ENCODE peak calls at places on chromosome 19, in eight cellular contexts. One of them, this sample, is unnamed.

GRCh38 chr19:13314761-13315160 is 164.6 kb downstream of the IER2 start:
- DNase-seq in HL-60: no peak
- DNase-seq in HTR-8/SVneo: no peak
- DNase-seq in GM18507: no peak
- DNase-seq in brain microvascular endothelial cell: no peak
- DNase-seq in HuH-7.5: no peak
- DNase-seq in T-helper 22 cell: no peak
- DNase-seq in 8988T: no peak
- DNase-seq in this sample: no peak

GRCh38 chr19:7732045-7732444 is at the start of gene CLEC4G:
- DNase-seq in HL-60: no peak
- DNase-seq in HTR-8/SVneo: no peak
- DNase-seq in GM18507: no peak
- DNase-seq in brain microvascular endothelial cell: no peak
- DNase-seq in HuH-7.5: no peak
- DNase-seq in T-helper 22 cell: no peak
- DNase-seq in 8988T: no peak
- DNase-seq in this sample: no peak

GRCh38 chr19:18193388-18194207 is 580 bp downstream of the MPV17L2 start:
- DNase-seq in HL-60: no peak
- DNase-seq in HTR-8/SVneo: no peak
- DNase-seq in GM18507: no peak
- DNase-seq in brain microvascular endothelial cell: no peak
- DNase-seq in HuH-7.5: no peak
- DNase-seq in T-helper 22 cell: no peak
- DNase-seq in 8988T: no peak
- DNase-seq in this sample: no peak

GRCh38 chr19:56720281-56720680 is 48.7 kb upstream of the ZNF835 start:
- DNase-seq in HL-60: no peak
- DNase-seq in HTR-8/SVneo: no peak
- DNase-seq in GM18507: no peak
- DNase-seq in brain microvascular endothelial cell: no peak
- DNase-seq in HuH-7.5: no peak
- DNase-seq in T-helper 22 cell: no peak
- DNase-seq in 8988T: no peak
- DNase-seq in this sample: no peak

GRCh38 chr19:535017-535835 is 3.7 kb downstream of the CDC34 start:
- DNase-seq in HL-60: no peak
- DNase-seq in HTR-8/SVneo: no peak
- DNase-seq in GM18507: no peak
- DNase-seq in brain microvascular endothelial cell: no peak
- DNase-seq in HuH-7.5: peak; percentile 62
- DNase-seq in T-helper 22 cell: no peak
- DNase-seq in 8988T: no peak
- DNase-seq in this sample: peak; percentile 66

GRCh38 chr19:41172297-41173164 is 20.5 kb upstream of the CYP2S1 start:
- DNase-seq in HL-60: no peak
- DNase-seq in HTR-8/SVneo: no peak
- DNase-seq in GM18507: no peak
- DNase-seq in brain microvascular endothelial cell: no peak
- DNase-seq in HuH-7.5: no peak
- DNase-seq in T-helper 22 cell: no peak
- DNase-seq in 8988T: no peak
- DNase-seq in this sample: peak; percentile 62

GRCh38 chr19:38213911-38214625 is 10.0 kb downstream of the DPF1 start:
- DNase-seq in HL-60: peak; percentile 55
- DNase-seq in HTR-8/SVneo: no peak
- DNase-seq in GM18507: no peak
- DNase-seq in brain microvascular endothelial cell: peak; percentile 69
- DNase-seq in HuH-7.5: no peak
- DNase-seq in T-helper 22 cell: peak; percentile 34
- DNase-seq in 8988T: no peak
- DNase-seq in this sample: no peak

GRCh38 chr19:49890349-49891311 is 6.1 kb downstream of the IL4I1 start:
- DNase-seq in HL-60: no peak
- DNase-seq in HTR-8/SVneo: no peak
- DNase-seq in GM18507: no peak
- DNase-seq in brain microvascular endothelial cell: no peak
- DNase-seq in HuH-7.5: no peak
- DNase-seq in T-helper 22 cell: peak; percentile 61
- DNase-seq in 8988T: no peak
- DNase-seq in this sample: peak; percentile 86

GRCh38 chr19:36128392-36128736 is 11.5 kb upstream of the CAPNS1 start:
- DNase-seq in HL-60: peak; percentile 70
- DNase-seq in HTR-8/SVneo: no peak
- DNase-seq in GM18507: no peak
- DNase-seq in brain microvascular endothelial cell: no peak
- DNase-seq in HuH-7.5: no peak
- DNase-seq in T-helper 22 cell: no peak
- DNase-seq in 8988T: no peak
- DNase-seq in this sample: peak; percentile 62

GRCh38 chr19:33627526-33627925 is 5.8 kb downstream of the CHST8 start:
- DNase-seq in HL-60: no peak
- DNase-seq in HTR-8/SVneo: no peak
- DNase-seq in GM18507: no peak
- DNase-seq in brain microvascular endothelial cell: no peak
- DNase-seq in HuH-7.5: no peak
- DNase-seq in T-helper 22 cell: no peak
- DNase-seq in 8988T: no peak
- DNase-seq in this sample: no peak

GRCh38 chr19:38049105-38049649 is 142.2 kb downstream of the SIPA1L3 start:
- DNase-seq in HL-60: peak; percentile 79
- DNase-seq in HTR-8/SVneo: no peak
- DNase-seq in GM18507: no peak
- DNase-seq in brain microvascular endothelial cell: peak; percentile 59
- DNase-seq in HuH-7.5: no peak
- DNase-seq in T-helper 22 cell: peak; percentile 7
- DNase-seq in 8988T: no peak
- DNase-seq in this sample: no peak

GRCh38 chr19:2969104-2969504 is 8.3 kb upstream of the TLE6 start:
- DNase-seq in HL-60: no peak
- DNase-seq in HTR-8/SVneo: no peak
- DNase-seq in GM18507: no peak
- DNase-seq in brain microvascular endothelial cell: no peak
- DNase-seq in HuH-7.5: no peak
- DNase-seq in T-helper 22 cell: no peak
- DNase-seq in 8988T: no peak
- DNase-seq in this sample: no peak

GRCh38 chr19:48645652-48646191 is at the start of gene CA11:
- DNase-seq in HL-60: no peak
- DNase-seq in HTR-8/SVneo: no peak
- DNase-seq in GM18507: no peak
- DNase-seq in brain microvascular endothelial cell: no peak
- DNase-seq in HuH-7.5: no peak
- DNase-seq in T-helper 22 cell: no peak
- DNase-seq in 8988T: no peak
- DNase-seq in this sample: peak; percentile 41

GRCh38 chr19:7450243-7451223 is 38.3 kb downstream of the PEX11G start:
- DNase-seq in HL-60: no peak
- DNase-seq in HTR-8/SVneo: no peak
- DNase-seq in GM18507: no peak
- DNase-seq in brain microvascular endothelial cell: no peak
- DNase-seq in HuH-7.5: no peak
- DNase-seq in T-helper 22 cell: no peak
- DNase-seq in 8988T: no peak
- DNase-seq in this sample: no peak

This sample was measured in Caco-2.